ENCODE peak calls at places on chromosomes 3 and 15, in six cellular contexts. F, T, G, X, K and I are unnamed samples.

GRCh38 chr3:126153695-126154360 is 26.6 kb downstream of the ALDH1L1 start:
- DNase-seq in X (no peak), F (no peak), T (no peak), K (no peak), G (no peak), I (no peak)

GRCh38 chr15:40425681-40426080 is 15.1 kb upstream of the BAHD1 start:
- DNase-seq in F (no peak), X (no peak), G (no peak), T (no peak), K (no peak), I (no peak)

GRCh38 chr3:166527325-166527724 is 690.1 kb upstream of the BCHE start:
- DNase-seq in T (no peak), K (peak; percentile 3), X (no peak), F (no peak), G (no peak), I (peak; percentile 0)

GRCh38 chr15:63344737-63345390 is 36.8 kb downstream of the CA12 start:
- DNase-seq in G (no peak), F (peak; percentile 35), T (peak; percentile 73), K (peak; percentile 47), X (peak; percentile 44), I (peak; percentile 23)

GRCh38 chr15:77696871-77697270 is 64.2 kb upstream of the LINGO1 start:
- DNase-seq in T (no peak), K (no peak), G (no peak), F (no peak), X (no peak), I (no peak)

GRCh38 chr15:53840681-53841080 is 81.2 kb upstream of the WDR72 start:
- DNase-seq in K (no peak), G (no peak), T (no peak), X (no peak), F (no peak), I (no peak)

GRCh38 chr3:51953445-51953844 is 1.7 kb upstream of the GPR62 start:
- DNase-seq in G (no peak), T (peak; percentile 71), F (peak; percentile 73), X (peak; percentile 53), K (peak; percentile 91), I (peak; percentile 89)

GRCh38 chr3:8607285-8608040 is 37.1 kb downstream of the SSUH2 start:
- DNase-seq in F (peak; percentile 59), T (peak; percentile 69), G (peak; percentile 51), K (peak; percentile 78), X (peak; percentile 78), I (peak; percentile 93)

GRCh38 chr15:68553994-68554715 is 24.6 kb upstream of the CORO2B start:
- DNase-seq in F (peak; percentile 37), T (peak; percentile 41), X (peak; percentile 46), G (peak; percentile 92), K (peak; percentile 58), I (peak; percentile 77)

GRCh38 chr3:188747487-188747886 is 424.3 kb upstream of the TPRG1 start:
- DNase-seq in X (peak; percentile 77), T (no peak), K (no peak), F (no peak), G (no peak), I (no peak)

GRCh38 chr3:126781889-126782491 is 78.0 kb downstream of the CHCHD6 start:
- DNase-seq in T (peak; percentile 61), G (no peak), K (peak; percentile 86), X (peak; percentile 95), F (peak; percentile 72), I (peak; percentile 6)

GRCh38 chr3:124829819-124830554 is 57.2 kb downstream of the ITGB5 start:
- DNase-seq in K (no peak), G (no peak), X (peak; percentile 71), T (no peak), F (no peak), I (no peak)

GRCh38 chr15:71189723-71190122 is 74.5 kb downstream of the THSD4 start:
- DNase-seq in T (no peak), K (peak; percentile 25), X (no peak), G (no peak), F (no peak), I (peak; percentile 24)

GRCh38 chr3:128801779-128802369 is 75.9 kb downstream of the RAB7A start:
- DNase-seq in F (no peak), X (no peak), T (no peak), K (no peak), G (no peak), I (no peak)

GRCh38 chr15:41978534-41978933 is 6.2 kb upstream of the EHD4 start:
- DNase-seq in X (no peak), K (no peak), T (no peak), F (no peak), G (no peak), I (no peak)

GRCh38 chr3:13420051-13420816 is at the start of gene NUP210:
- DNase-seq in F (no peak), T (no peak), G (peak; percentile 86), K (no peak), X (no peak), I (no peak)

GRCh38 chr15:63191895-63192603 is 2.6 kb downstream of the RAB8B start:
- DNase-seq in G (no peak), K (no peak), F (no peak), X (no peak), T (no peak), I (peak; percentile 47)

GRCh38 chr3:101978348-101978747 is 129.0 kb downstream of the NFKBIZ start:
- DNase-seq in G (no peak), F (no peak), K (no peak), X (no peak), T (no peak), I (no peak)

GRCh38 chr3:16069149-16069922 is 105.1 kb upstream of the GALNT15 start:
- DNase-seq in X (peak; percentile 93), K (peak; percentile 97), F (peak; percentile 80), T (peak; percentile 82), G (no peak), I (peak; percentile 97)

GRCh38 chr3:168671091-168671490 is 575.4 kb upstream of the GOLIM4 start:
- DNase-seq in G (no peak), X (no peak), T (no peak), K (no peak), F (no peak), I (no peak)

GRCh38 chr3:87175662-87176230 is 51.4 kb upstream of the CHMP2B start:
- DNase-seq in X (no peak), T (no peak), G (no peak), F (no peak), K (no peak), I (peak; percentile 52)

GRCh38 chr3:153159771-153160397 is 2.1 kb upstream of the RAP2B start:
- DNase-seq in G (no peak), X (no peak), F (no peak), T (no peak), K (no peak), I (no peak)

GRCh38 chr15:47963265-47963664 is 157.5 kb upstream of the SLC24A5 start:
- DNase-seq in F (no peak), G (no peak), T (no peak), X (no peak), K (no peak), I (no peak)

GRCh38 chr15:47289667-47290066 is 427.6 kb upstream of the SEMA6D start:
- DNase-seq in X (no peak), T (no peak), G (peak; percentile 44), K (no peak), F (no peak), I (no peak)

GRCh38 chr15:74856537-74856936 is 13.6 kb upstream of the ULK3 start:
- DNase-seq in X (no peak), K (no peak), T (no peak), F (no peak), G (no peak), I (no peak)

GRCh38 chr3:154018100-154018696 is 103.0 kb upstream of the ARHGEF26 start:
- DNase-seq in G (peak; percentile 86), X (peak; percentile 9), K (peak; percentile 18), F (no peak), T (no peak), I (peak; percentile 31)

GRCh38 chr3:3109407-3110298 is 521 bp downstream of the IL5RA start:
- DNase-seq in G (no peak), T (no peak), F (no peak), X (no peak), K (no peak), I (no peak)

DNA sequence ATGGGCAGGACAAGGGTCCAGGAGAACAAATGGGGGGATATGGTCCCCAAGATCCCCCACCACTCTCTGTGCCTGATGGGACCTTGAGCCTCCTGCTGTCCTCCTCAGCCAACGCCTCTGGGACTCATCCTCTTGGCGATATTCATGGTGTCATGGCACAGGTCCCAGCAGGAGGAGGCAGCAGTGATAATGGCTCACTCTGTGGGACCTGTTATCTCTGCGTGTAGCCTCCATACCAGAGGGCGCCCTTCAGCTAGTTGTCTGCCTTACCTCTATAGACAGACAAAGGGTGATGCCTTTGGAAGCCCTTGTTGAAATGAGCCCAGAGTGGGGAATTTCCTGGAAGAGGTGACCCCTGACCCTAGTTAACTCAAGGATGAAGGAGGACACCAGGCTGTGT is 7.4 kb downstream of the ZBTB47 start:
- DNase-seq in G (peak; percentile 51), F (no peak), K (no peak), X (no peak), T (no peak), I (no peak)
- TF ChIP-seq CTCF in G (peak; percentile 20), F (no peak), K (no peak), X (no peak), T (peak; percentile 47), I (no peak)

DNA sequence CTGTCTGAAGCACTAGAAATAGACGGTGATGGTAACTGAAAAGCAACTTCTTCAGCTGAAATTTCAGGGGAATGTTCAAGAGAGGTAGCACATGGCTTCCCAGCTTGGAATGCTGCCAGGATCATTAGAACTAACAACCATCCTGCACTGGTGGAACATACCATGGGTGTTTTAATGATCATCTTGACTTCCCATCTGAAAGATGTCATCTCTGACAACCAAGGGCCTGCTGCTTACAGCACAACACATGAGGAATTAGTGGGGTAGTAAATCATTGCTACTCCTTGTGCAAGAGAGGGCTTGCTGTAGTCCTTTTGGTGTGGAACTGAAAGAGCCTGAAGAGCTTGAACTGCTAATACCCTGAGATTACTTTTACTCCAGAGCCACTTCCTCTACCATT is 853.7 kb downstream of the MCTP2 start:
- DNase-seq in T (no peak), X (peak; percentile 75), K (no peak), F (no peak), G (no peak), I (peak; percentile 15)
- TF ChIP-seq CTCF in T (no peak), X (no peak), K (no peak), F (no peak), G (no peak), I (no peak)

DNA sequence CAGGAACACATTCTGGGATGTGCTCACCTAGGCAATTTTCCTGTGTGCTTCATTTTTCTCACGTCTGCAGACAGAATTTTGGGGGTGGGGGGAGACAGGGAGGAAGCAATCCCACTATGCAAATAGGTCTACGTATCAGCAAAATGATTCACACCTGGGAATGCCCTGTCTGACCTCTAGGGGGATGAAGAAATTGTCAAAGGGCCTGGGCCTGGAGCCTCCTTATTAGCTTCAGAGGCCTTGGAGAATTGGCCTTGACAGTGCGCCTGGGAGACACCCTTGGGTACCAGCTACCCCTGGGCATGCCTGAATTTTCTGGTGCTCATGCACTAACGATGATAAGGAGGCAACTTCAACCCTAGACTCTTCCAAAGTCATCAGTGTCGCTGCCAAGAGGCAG is 207.5 kb downstream of the CADPS start:
- DNase-seq in K (no peak), G (peak; percentile 71), T (no peak), X (no peak), F (no peak), I (no peak)
- TF ChIP-seq CTCF in K (no peak), G (peak; percentile 68), T (peak; percentile 41), X (peak; percentile 18), F (no peak), I (no peak)

DNA sequence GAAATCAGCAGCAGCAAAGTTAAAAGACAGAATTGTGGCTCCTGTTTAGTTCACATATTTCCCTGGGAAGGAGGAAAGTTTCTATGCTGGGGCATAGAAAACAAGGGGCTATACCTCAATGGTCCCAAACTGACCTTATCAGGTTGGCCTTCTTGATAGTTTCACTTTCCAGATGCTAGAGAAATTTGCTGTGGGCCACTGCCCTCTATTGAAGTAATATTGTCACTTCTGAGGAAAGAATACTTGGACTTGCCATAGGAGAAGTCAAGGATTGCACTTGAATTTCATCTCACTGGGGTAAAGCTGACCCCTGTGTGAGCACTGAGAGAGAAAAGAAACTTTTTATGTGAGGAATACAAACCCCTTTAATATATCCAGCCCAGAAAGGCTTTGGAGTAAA is 49.3 kb upstream of the XCR1 start:
- DNase-seq in G (no peak), K (peak; percentile 13), X (no peak), F (no peak), T (no peak), I (peak; percentile 50)
- TF ChIP-seq CTCF in G (no peak), K (peak; percentile 45), X (peak; percentile 33), F (peak; percentile 14), T (peak; percentile 53), I (peak; percentile 48)